ENCODE peak calls at places on chromosomes 1 and 21, in six cellular contexts. H, I, L, Q, R and C are unnamed samples.

GRCh38 chr1:218476385-218476784 is 131.2 kb downstream of the TGFB2 start:
- DNase-seq in H (peak; percentile 82), L (peak; percentile 76), R (no peak), I (peak; percentile 69), Q (no peak), C (peak; percentile 60)

GRCh38 chr1:226125831-226126230 is 60.7 kb downstream of the ACBD3 start:
- DNase-seq in R (no peak), Q (no peak), I (no peak), L (no peak), H (no peak), C (no peak)

GRCh38 chr1:33943978-33944377 is 80.1 kb downstream of the HMGB4 start:
- DNase-seq in Q (no peak), L (peak; percentile 28), I (peak; percentile 81), R (no peak), H (peak; percentile 78), C (peak; percentile 56)

GRCh38 chr1:195664628-195665027 is 943.6 kb downstream of the KCNT2 start:
- DNase-seq in Q (no peak), R (no peak), L (peak; percentile 36), I (no peak), H (peak; percentile 30), C (no peak)

GRCh38 chr1:247209306-247209900 is 37.6 kb upstream of the ZNF124 start:
- DNase-seq in I (peak; percentile 48), R (no peak), L (peak; percentile 3), Q (no peak), H (no peak), C (peak; percentile 15)

GRCh38 chr1:30101477-30102227 is 621.7 kb downstream of the MATN1 start:
- DNase-seq in L (no peak), Q (no peak), H (no peak), R (peak; percentile 23), I (no peak), C (no peak)

GRCh38 chr1:221227460-221227859 is 348.2 kb downstream of the HLX start:
- DNase-seq in Q (no peak), I (no peak), H (no peak), R (no peak), L (no peak), C (no peak)

GRCh38 chr1:194512361-194512760 is 1325.9 kb upstream of the B3GALT2 start:
- DNase-seq in R (no peak), H (no peak), Q (no peak), I (no peak), L (no peak), C (no peak)

GRCh38 chr1:151146416-151147131 is at the start of gene SEMA6C:
- DNase-seq in L (peak; percentile 92), R (peak; percentile 99), H (peak; percentile 84), I (peak; percentile 90), Q (peak; percentile 96), C (peak; percentile 88)

GRCh38 chr1:50980505-50980904 is 10.5 kb downstream of the CDKN2C start:
- DNase-seq in I (no peak), H (no peak), L (no peak), Q (no peak), R (no peak), C (no peak)

GRCh38 chr21:28283652-28284490 is 708.8 kb downstream of the LTN1 start:
- DNase-seq in L (peak; percentile 98), I (peak; percentile 73), Q (no peak), H (peak; percentile 93), R (no peak), C (peak; percentile 89)

GRCh38 chr1:77742011-77742555 is 17.6 kb downstream of the USP33 start:
- DNase-seq in L (no peak), R (no peak), Q (no peak), I (no peak), H (no peak), C (no peak)

GRCh38 chr1:226369110-226369509 is 38.8 kb downstream of the PARP1 start:
- DNase-seq in I (no peak), H (no peak), L (no peak), R (no peak), Q (no peak), C (no peak)

GRCh38 chr1:228340686-228341449 is 65.8 kb downstream of the TRIM11 start:
- DNase-seq in L (no peak), H (no peak), Q (peak; percentile 13), I (no peak), R (peak; percentile 72), C (no peak)

GRCh38 chr1:234915923-234916675 is 212.5 kb downstream of the TOMM20 start:
- DNase-seq in Q (peak; percentile 45), I (peak; percentile 95), R (no peak), H (peak; percentile 24), L (no peak), C (peak; percentile 42)

GRCh38 chr1:161480381-161481035 is 24.7 kb upstream of the FCGR2A start:
- DNase-seq in I (no peak), Q (no peak), R (no peak), L (no peak), H (no peak), C (no peak)

GRCh38 chr1:27366113-27366410 is 699 bp downstream of the MAP3K6 start:
- DNase-seq in L (peak; percentile 68), Q (peak; percentile 86), R (peak; percentile 97), I (peak; percentile 71), H (peak; percentile 58), C (peak; percentile 78)

GRCh38 chr1:212668477-212668876 is 31.2 kb downstream of the BATF3 start:
- DNase-seq in Q (no peak), H (no peak), L (no peak), I (no peak), R (no peak), C (no peak)

GRCh38 chr21:41169701-41170100 is 1.7 kb downstream of the BACE2 start:
- DNase-seq in L (no peak), R (no peak), Q (no peak), I (no peak), H (peak; percentile 42), C (peak; percentile 2)

GRCh38 chr1:21913763-21914162 is 23.3 kb downstream of the HSPG2 start:
- DNase-seq in R (peak; percentile 65), L (no peak), I (no peak), H (no peak), Q (no peak), C (no peak)

GRCh38 chr21:35989185-35989735 is 71.1 kb downstream of the SETD4 start:
- DNase-seq in Q (no peak), R (no peak), I (peak; percentile 7), L (no peak), H (peak; percentile 64), C (peak; percentile 4)

GRCh38 chr1:22252902-22253790 is 110.2 kb upstream of the WNT4 start:
- DNase-seq in I (peak; percentile 34), R (no peak), L (no peak), H (no peak), Q (no peak), C (no peak)

GRCh38 chr1:145771056-145771455 is 51.8 kb downstream of the CD160 start:
- DNase-seq in H (peak; percentile 25), Q (no peak), R (no peak), L (no peak), I (no peak), C (no peak)

GRCh38 chr21:36766511-36766910 is 67.6 kb downstream of the SIM2 start:
- DNase-seq in R (no peak), Q (no peak), L (no peak), H (no peak), I (no peak), C (no peak)

GRCh38 chr1:58447891-58448290 is 98.6 kb downstream of the OMA1 start:
- DNase-seq in L (no peak), Q (no peak), H (no peak), R (no peak), I (peak; percentile 31), C (no peak)

GRCh38 chr21:26964379-26964778 is 2.5 kb downstream of the ADAMTS5 start:
- DNase-seq in I (peak; percentile 77), Q (peak; percentile 86), H (peak; percentile 75), L (no peak), R (peak; percentile 90), C (peak; percentile 26)

GRCh38 chr1:110214454-110215404 is 4.6 kb downstream of the KCNC4 start:
- DNase-seq in L (peak; percentile 45), I (peak; percentile 55), H (no peak), R (no peak), Q (no peak), C (no peak)

GRCh38 chr1:248402748-248403147 is at the start of gene OR2T1:
- DNase-seq in I (no peak), Q (no peak), R (no peak), L (no peak), H (no peak), C (no peak)
- H3K4me3 ChIP-seq in I (no peak within 1 kb of the TSS), Q (no peak within 1 kb of the TSS), R (no peak within 1 kb of the TSS), L (no peak within 1 kb of the TSS), H (no peak within 1 kb of the TSS), C (no peak within 1 kb of the TSS)

GRCh38 chr1:199675937-199676336 is 351.6 kb upstream of the NR5A2 start:
- DNase-seq in R (no peak), L (no peak), I (no peak), Q (no peak), H (no peak), C (no peak)
- TF ChIP-seq CTCF in R (no peak), L (no peak), I (no peak), Q (no peak), H (no peak), C (no peak)

GRCh38 chr1:100891380-100891779 is 3.3 kb downstream of the EXTL2 start:
- DNase-seq in L (no peak), H (no peak), R (no peak), I (no peak), Q (no peak), C (no peak)

GRCh38 chr1:100892554-100892953 is 2.1 kb downstream of the EXTL2 start:
- DNase-seq in R (no peak), I (no peak), Q (no peak), L (no peak), H (no peak), C (no peak)

GRCh38 chr1:100894622-100895539 is at the start of gene EXTL2:
- DNase-seq in H (peak; percentile 70), L (peak; percentile 84), R (peak; percentile 95), Q (peak; percentile 77), I (peak; percentile 78), C (peak; percentile 80)

GRCh38 chr1:100895540-100896480 is at the start of gene SLC30A7:
- DNase-seq in I (peak; percentile 92), Q (peak; percentile 94), H (peak; percentile 80), L (peak; percentile 90), R (peak; percentile 98), C (peak; percentile 93)

DNA sequence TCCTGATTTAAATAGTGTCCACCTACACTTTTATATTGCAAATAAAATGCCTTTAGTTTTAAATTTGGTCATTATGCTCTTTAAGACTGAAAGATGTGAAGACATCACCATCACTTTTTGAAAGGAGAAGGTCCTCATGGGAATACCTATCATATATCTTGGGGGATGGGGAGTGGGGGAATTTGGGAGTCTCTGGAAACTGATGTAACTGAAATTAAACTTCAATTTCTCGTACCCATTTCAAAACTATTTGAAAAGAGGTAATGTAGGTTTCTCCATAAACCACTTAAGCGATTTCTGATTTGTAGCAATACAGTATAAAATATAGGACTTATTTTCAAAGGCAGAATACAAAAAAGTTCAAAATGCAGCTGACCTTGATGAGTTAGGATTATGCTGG is 924 bp downstream of the EXTL2 start:
- DNase-seq in R (no peak), Q (no peak), H (no peak), I (no peak), L (no peak), C (no peak)
- H3K4me3 ChIP-seq in R (peak overlapping the region; percentile 98), Q (peak overlapping the region; percentile 84), H (peak overlapping the region; percentile 95), I (peak overlapping the region; percentile 98), L (peak overlapping the region; percentile 88), C (peak overlapping the region; percentile 93)

DNA sequence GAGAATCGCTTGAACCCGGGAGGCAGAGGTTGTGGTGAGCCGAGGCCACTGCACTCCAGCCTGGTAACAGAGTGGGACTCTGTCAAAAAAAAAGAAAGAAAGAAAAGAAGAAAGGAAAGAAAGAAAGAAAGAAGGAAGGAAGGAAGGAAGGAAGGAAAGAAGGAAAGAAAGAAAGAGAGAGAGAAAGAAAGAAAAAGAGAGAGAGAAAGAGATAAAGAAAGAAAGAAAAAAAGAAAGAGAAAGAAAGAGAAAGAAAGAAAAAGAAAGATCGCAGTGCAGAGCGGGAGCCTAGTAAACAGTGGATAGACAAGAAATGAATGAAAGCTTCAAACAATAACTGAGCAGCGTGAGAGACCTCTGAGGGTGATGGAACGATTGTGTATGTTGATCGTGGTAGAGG is 20.6 kb upstream of the GRHL3 start:
- DNase-seq in L (no peak), R (no peak), H (no peak), Q (no peak), I (no peak), C (no peak)
- TF ChIP-seq CTCF in L (no peak), R (no peak), H (no peak), Q (no peak), I (no peak), C (no peak)